ENCODE peak calls at places on chromosomes 4 and X, in six cellular contexts. N is stomach; Q is NCI-H1436; O is NB4; L is CD8-positive, alpha-beta memory T cell; D is Jurkat, Clone E6-1. F is an unnamed sample.

GRCh38 chr4:109730294-109731051 is 603 bp upstream of the PLA2G12A start:
- DNase-seq in N (peak; percentile 57), O (no peak), L (no peak), D (no peak), Q (peak; percentile 27), F (peak; percentile 2)

GRCh38 chr4:40264995-40265909 is 68.4 kb downstream of the RHOH start:
- DNase-seq in Q (peak; percentile 40), O (peak; percentile 88), L (peak; percentile 38), N (peak; percentile 37), D (peak; percentile 73), F (peak; percentile 3)

GRCh38 chr4:17494258-17494657 is 17.6 kb downstream of the QDPR start:
- DNase-seq in Q (no peak), N (no peak), D (no peak), O (peak; percentile 61), L (no peak), F (no peak)

GRCh38 chrX:118633530-118633929 is 93.9 kb upstream of the IL13RA1 start:
- DNase-seq in D (no peak), O (no peak), N (no peak), Q (no peak), L (no peak), F (no peak)

GRCh38 chrX:3094261-3094660 is 53.0 kb downstream of the ARSF start:
- DNase-seq in Q (no peak), O (no peak), L (no peak), D (no peak), N (no peak), F (no peak)

GRCh38 chr4:109657854-109658253 is 45.4 kb downstream of the CASP6 start:
- DNase-seq in N (no peak), Q (no peak), L (no peak), O (no peak), D (no peak), F (no peak)

GRCh38 chrX:135384161-135384836 is 37.4 kb upstream of the SMIM10L2A start:
- DNase-seq in N (no peak), D (peak; percentile 42), O (peak; percentile 44), L (peak; percentile 8), Q (no peak), F (no peak)

GRCh38 chr4:5280845-5281244 is 229.6 kb downstream of the STK32B start:
- DNase-seq in N (no peak), O (no peak), D (no peak), Q (no peak), L (no peak), F (no peak)

GRCh38 chr4:71814433-71814832 is 30.6 kb upstream of the GC start:
- DNase-seq in L (no peak), N (no peak), Q (no peak), O (peak; percentile 1), D (no peak), F (no peak)

GRCh38 chr4:119726505-119726904 is 97.9 kb upstream of the PDE5A start:
- DNase-seq in L (no peak), N (no peak), O (no peak), Q (no peak), D (no peak), F (no peak)

GRCh38 chrX:20421275-20421674 is 154.6 kb upstream of the RPS6KA3 start:
- DNase-seq in Q (no peak), N (no peak), L (no peak), D (no peak), O (no peak), F (no peak)

GRCh38 chrX:69507500-69507789 is 3.3 kb downstream of the NALF2 start:
- DNase-seq in Q (no peak), L (no peak), D (no peak), N (no peak), O (no peak), F (no peak)

GRCh38 chrX:102085706-102086105 is 39.8 kb upstream of the TCEAL2 start:
- DNase-seq in Q (no peak), N (no peak), D (no peak), O (peak; percentile 2), L (no peak), F (no peak)

GRCh38 chr4:151717271-151717670 is 43.5 kb downstream of the GATB start:
- DNase-seq in L (no peak), D (no peak), Q (no peak), O (no peak), N (no peak), F (no peak)

GRCh38 chr4:149264093-149264733 is 551.4 kb downstream of the IQCM start:
- DNase-seq in N (peak; percentile 25), Q (peak; percentile 1), L (no peak), D (peak; percentile 32), O (peak; percentile 55), F (peak; percentile 5)

GRCh38 chr4:13543648-13544555 is at the start of gene NKX3-2:
- DNase-seq in Q (no peak), L (no peak), D (no peak), N (no peak), O (peak; percentile 70), F (peak; percentile 6)

GRCh38 chrX:140431521-140431920 is 73.3 kb downstream of the SOX3 start:
- DNase-seq in O (no peak), D (no peak), Q (no peak), N (no peak), L (no peak), F (no peak)

GRCh38 chrX:107718156-107718621 is 57.4 kb downstream of the TSC22D3 start:
- DNase-seq in D (peak; percentile 55), Q (peak; percentile 82), N (peak; percentile 91), O (peak; percentile 76), L (peak; percentile 45), F (peak; percentile 57)

GRCh38 chrX:71236858-71237257 is 13.8 kb downstream of the GJB1 start:
- DNase-seq in Q (no peak), N (no peak), D (no peak), O (peak; percentile 19), L (no peak), F (peak; percentile 61)

GRCh38 chr4:115152081-115152480 is 38.7 kb upstream of the NDST4 start:
- DNase-seq in N (no peak), O (no peak), Q (no peak), D (no peak), L (no peak), F (no peak)

GRCh38 chr4:609400-610050 is 15.8 kb upstream of the PDE6B start:
- DNase-seq in Q (no peak), D (no peak), N (no peak), L (no peak), O (no peak), F (no peak)

GRCh38 chrX:10177620-10178019 is 20.8 kb downstream of the CLCN4 start:
- DNase-seq in N (no peak), Q (no peak), L (no peak), O (no peak), D (no peak), F (no peak)

GRCh38 chr4:173852775-173853174 is 322.7 kb upstream of the HAND2 start:
- DNase-seq in Q (no peak), L (no peak), O (no peak), D (no peak), N (no peak), F (no peak)

GRCh38 chr4:100781433-100781832 is 263.6 kb upstream of the EMCN start:
- DNase-seq in L (no peak), D (no peak), N (no peak), Q (no peak), O (no peak), F (no peak)

GRCh38 chr4:87077834-87078585 is 142.4 kb downstream of the KLHL8 start:
- DNase-seq in D (no peak), Q (no peak), O (no peak), N (no peak), L (no peak), F (no peak)

GRCh38 chr4:185783574-185783973 is 28.4 kb downstream of the SORBS2 start:
- DNase-seq in L (no peak), D (no peak), Q (no peak), N (no peak), O (no peak), F (no peak)

GRCh38 chr4:52076731-52077130 is 25.6 kb downstream of the SPATA18 start:
- DNase-seq in N (no peak), Q (no peak), D (no peak), L (no peak), O (no peak), F (no peak)

GRCh38 chrX:109902665-109903064 is 100.2 kb upstream of the TMEM164 start:
- DNase-seq in L (no peak), Q (no peak), O (no peak), D (no peak), N (no peak), F (no peak)

GRCh38 chr4:46852839-46853238 is 56.2 kb downstream of the COX7B2 start:
- DNase-seq in D (no peak), Q (no peak), L (no peak), O (no peak), N (no peak), F (no peak)

GRCh38 chr4:7968262-7968896 is 28.7 kb upstream of the AFAP1 start:
- DNase-seq in Q (no peak), L (no peak), D (no peak), O (no peak), N (no peak), F (no peak)

GRCh38 chr4:108395786-108396185 is 224.6 kb upstream of the RPL34 start:
- DNase-seq in D (no peak), Q (no peak), L (no peak), N (no peak), O (no peak), F (no peak)

GRCh38 chr4:42104521-42104920 is 47.9 kb downstream of the BEND4 start:
- DNase-seq in O (peak; percentile 24), Q (no peak), L (no peak), N (no peak), D (peak; percentile 17), F (no peak)

GRCh38 chrX:103063191-103063845 is 653 bp downstream of the BEX1 start:
- DNase-seq in L (no peak), N (no peak), D (peak; percentile 35), Q (peak; percentile 37), O (no peak), F (peak; percentile 42)

GRCh38 chr4:20318899-20319291 is 67.2 kb downstream of the SLIT2 start:
- DNase-seq in Q (no peak), N (no peak), D (no peak), O (no peak), L (no peak), F (no peak)

GRCh38 chr4:76198411-76199237 is 15.0 kb downstream of the SCARB2 start:
- DNase-seq in D (peak; percentile 18), O (peak; percentile 76), Q (peak; percentile 31), N (peak; percentile 54), L (no peak), F (peak; percentile 90)

GRCh38 chr4:13647012-13647411 is 19.5 kb upstream of the BOD1L1 start:
- DNase-seq in N (no peak), O (no peak), L (no peak), Q (no peak), D (no peak), F (no peak)

GRCh38 chr4:145939241-145939640 is 618 bp upstream of the ZNF827 start:
- DNase-seq in O (no peak), D (no peak), Q (no peak), N (no peak), L (no peak), F (no peak)

GRCh38 chr4:10006604-10007435 is 14.5 kb downstream of the SLC2A9 start:
- DNase-seq in N (peak; percentile 77), Q (no peak), L (no peak), O (peak; percentile 91), D (no peak), F (peak; percentile 59)

GRCh38 chr4:37244583-37245390 is at the start of gene NWD2:
- DNase-seq in L (no peak), D (no peak), O (no peak), N (no peak), Q (no peak), F (no peak)

GRCh38 chr4:109729155-109729562 is 711 bp downstream of the PLA2G12A start:
- DNase-seq in Q (no peak), N (no peak), D (no peak), O (peak; percentile 43), L (no peak), F (no peak)

F was measured in NCI-H2029.